ENCODE peak calls at places on chromosomes 4 and X, in ten cellular contexts. G is colonic mucosa, N is GM20000, X is nephron progenitor cell, W is stomach, B is NB4, C is RWPE1, D is GM23338, V is cardiac muscle cell, O is type B pancreatic cell. A is an unnamed sample.

GRCh38 chrX:40068048-40068447 is 29.7 kb downstream of the BCOR start:
- DNase-seq in B (peak), N (no peak), D (no peak), X (no peak), O (no peak), G (no peak), V (no peak), W (no peak), C (peak), A (peak)

GRCh38 chr4:55859711-55860110 is 6.3 kb downstream of the EXOC1 start:
- DNase-seq in C (no peak), X (no peak), W (no peak), N (no peak), O (no peak), B (no peak), D (no peak), G (no peak), V (no peak), A (no peak)

GRCh38 chr4:153433753-153434105 is 32.4 kb upstream of the TMEM131L start:
- DNase-seq in N (no peak), X (no peak), D (no peak), W (no peak), B (no peak), C (no peak), V (no peak), O (no peak), G (no peak), A (no peak)

GRCh38 chr4:47631161-47631560 is 146.1 kb downstream of the ATP10D start:
- DNase-seq in O (no peak), G (no peak), N (no peak), V (no peak), C (no peak), X (no peak), B (no peak), W (no peak), D (no peak), A (no peak)

GRCh38 chrX:103779156-103779555 is 2.5 kb downstream of the PLP1 start:
- DNase-seq in C (no peak), O (no peak), V (no peak), D (no peak), X (no peak), B (no peak), N (no peak), G (no peak), W (no peak), A (no peak)

GRCh38 chrX:143455045-143455444 is 62.2 kb downstream of the SPANXN3 start:
- DNase-seq in G (no peak), W (no peak), N (no peak), O (no peak), D (no peak), V (no peak), X (no peak), B (no peak), C (no peak), A (no peak)

GRCh38 chr4:20393486-20394100 is 141.9 kb downstream of the SLIT2 start:
- DNase-seq in B (no peak), G (no peak), V (no peak), D (no peak), O (no peak), W (no peak), N (no peak), C (no peak), X (no peak), A (no peak)

GRCh38 chrX:112341598-112341997 is 259.0 kb upstream of the TRPC5 start:
- DNase-seq in X (no peak), W (no peak), V (no peak), N (no peak), B (no peak), G (no peak), C (peak), O (no peak), D (no peak), A (peak)

GRCh38 chrX:52346462-52347165 is 22.2 kb upstream of the XAGE2 start:
- DNase-seq in N (no peak), G (no peak), D (no peak), V (no peak), X (no peak), C (peak), W (no peak), O (no peak), B (peak), A (peak)

GRCh38 chrX:15916704-15917084 is 62.1 kb upstream of the AP1S2 start:
- DNase-seq in C (no peak), D (no peak), O (no peak), G (no peak), W (no peak), N (no peak), X (no peak), B (no peak), V (no peak), A (no peak)

GRCh38 chr4:170374770-170375169 is 285.0 kb upstream of the AADAT start:
- DNase-seq in G (peak), X (peak), B (peak), O (no peak), V (peak), N (peak), D (peak), C (no peak), W (no peak), A (peak)

GRCh38 chr4:124722069-124722468 is 9.5 kb upstream of the ANKRD50 start:
- DNase-seq in D (no peak), V (no peak), O (no peak), X (no peak), G (no peak), N (no peak), B (no peak), C (no peak), W (no peak), A (peak)

GRCh38 chr4:13920111-13920875 is 292.8 kb upstream of the BOD1L1 start:
- DNase-seq in B (no peak), W (no peak), O (no peak), G (no peak), N (no peak), X (no peak), D (no peak), V (no peak), C (peak), A (peak)

GRCh38 chr4:82044141-82044993 is 329.4 kb downstream of the HNRNPD start:
- DNase-seq in O (peak), W (peak), V (peak), N (peak), B (peak), X (peak), D (peak), C (peak), G (peak), A (peak)

GRCh38 chr4:3648731-3649130 is 116.5 kb upstream of the LRPAP1 start:
- DNase-seq in C (no peak), N (no peak), G (no peak), W (no peak), X (no peak), O (no peak), V (no peak), D (no peak), B (no peak), A (no peak)

GRCh38 chrX:66045894-66046293 is 6.0 kb upstream of the VSIG4 start:
- DNase-seq in V (no peak), C (no peak), X (no peak), G (no peak), D (no peak), N (no peak), B (no peak), W (no peak), O (no peak), A (no peak)

GRCh38 chr4:20028694-20029093 is 223.0 kb upstream of the SLIT2 start:
- DNase-seq in O (no peak), X (no peak), V (no peak), W (no peak), B (no peak), C (peak), D (no peak), N (no peak), G (no peak), A (peak)

GRCh38 chr4:74087481-74087880 is 11.5 kb downstream of the CXCL2 start:
- DNase-seq in W (no peak), G (no peak), C (no peak), B (no peak), N (no peak), D (no peak), O (no peak), X (no peak), V (no peak), A (no peak)

GRCh38 chr4:156949373-156949814 is 22.2 kb downstream of the PDGFC start:
- DNase-seq in V (no peak), D (no peak), N (no peak), C (peak), W (no peak), G (no peak), O (no peak), X (no peak), B (no peak), A (peak)

GRCh38 chrX:140425712-140426395 is 79.0 kb downstream of the SOX3 start:
- DNase-seq in C (no peak), W (no peak), D (peak), G (no peak), X (no peak), O (no peak), B (no peak), N (no peak), V (no peak), A (peak)

GRCh38 chrX:112642349-112642748 is 37.4 kb downstream of the LHFPL1 start:
- DNase-seq in X (peak), B (peak), N (peak), V (peak), D (peak), G (peak), O (no peak), C (peak), W (peak), A (peak)

GRCh38 chrX:19617550-19617949 is 102.2 kb upstream of the MAP3K15 start:
- DNase-seq in G (no peak), C (no peak), O (no peak), D (no peak), W (no peak), X (no peak), V (no peak), B (no peak), N (no peak), A (no peak)

GRCh38 chrX:150690126-150690525 is 3.1 kb upstream of the MTMR1 start:
- DNase-seq in N (no peak), D (no peak), O (no peak), C (peak), X (no peak), G (no peak), B (peak), V (no peak), W (no peak), A (peak)

GRCh38 chr4:30721353-30722091 is 1.4 kb downstream of the PCDH7 start:
- DNase-seq in V (peak), W (peak), B (no peak), X (peak), D (peak), O (peak), G (peak), N (peak), C (peak), A (peak)

GRCh38 chrX:140157143-140157542 is 191.8 kb upstream of the CXorf66 start:
- DNase-seq in V (no peak), O (no peak), B (no peak), G (no peak), W (no peak), X (no peak), D (no peak), C (no peak), N (no peak), A (no peak)

GRCh38 chr4:10622728-10623127 is 61.8 kb downstream of the CLNK start:
- DNase-seq in G (no peak), N (peak), O (no peak), W (no peak), B (peak), C (no peak), X (no peak), V (no peak), D (peak), A (peak)
- TF ChIP-seq CTCF in G (no peak), N (peak), O (peak), W (no peak), B (peak), C (no peak), X (no peak), V (peak), D (peak), A (no peak)

DNA sequence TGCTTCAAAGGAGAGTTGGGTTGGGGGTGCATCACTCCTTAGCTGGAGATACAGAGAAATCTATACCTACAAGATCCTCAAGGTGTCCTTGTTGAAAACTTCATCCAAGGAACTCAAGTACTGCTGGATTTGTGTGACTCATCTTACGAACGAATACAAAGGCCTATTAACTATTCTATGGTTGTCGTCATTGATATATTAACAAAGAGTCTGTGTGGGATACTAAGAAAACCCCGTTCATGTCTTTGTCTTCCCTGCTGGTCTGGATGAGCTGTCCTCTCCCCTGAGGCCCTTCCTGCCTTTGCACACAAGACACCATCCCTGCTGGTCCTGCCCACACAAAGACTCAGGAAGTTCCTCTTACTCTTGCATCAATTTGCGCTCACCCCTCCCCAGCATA is 54.9 kb upstream of the IRF2 start:
- DNase-seq in G (no peak), X (no peak), V (no peak), C (peak), B (peak), N (no peak), O (no peak), W (no peak), D (peak), A (peak)
- TF ChIP-seq CTCF in G (no peak), X (no peak), V (no peak), C (no peak), B (no peak), N (no peak), O (no peak), W (no peak), D (no peak), A (no peak)

DNA sequence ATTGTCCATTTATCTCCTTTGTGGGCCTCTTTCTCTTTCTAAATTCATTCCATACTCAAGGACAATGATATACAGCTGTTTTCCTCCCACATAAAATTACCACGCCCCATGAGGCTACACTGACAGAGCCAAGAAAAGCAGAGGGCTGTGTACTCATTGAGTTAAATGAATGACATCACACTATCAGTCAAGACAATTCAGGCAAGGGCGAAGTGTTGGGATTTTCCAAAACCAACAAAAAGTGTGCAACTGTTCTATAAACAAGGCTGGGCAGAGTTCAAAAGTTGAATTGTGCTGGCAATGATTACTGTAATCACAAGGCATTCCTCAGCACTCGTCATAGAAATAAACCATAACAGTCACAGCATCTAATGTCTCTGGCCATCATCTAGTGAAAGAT is 799.6 kb upstream of the DIAPH2 start:
- DNase-seq in V (no peak), B (no peak), D (no peak), W (no peak), N (no peak), C (no peak), O (no peak), G (peak), X (no peak), A (peak)
- TF ChIP-seq CTCF in V (no peak), B (no peak), D (no peak), W (no peak), N (no peak), C (no peak), O (no peak), G (no peak), X (no peak), A (no peak)

GRCh38 chr4:37682701-37683401 is 3.3 kb downstream of the RELL1 start:
- DNase-seq in V (no peak), W (no peak), D (no peak), N (peak), X (no peak), O (no peak), G (no peak), C (no peak), B (peak), A (peak)
- TF ChIP-seq CTCF in V (peak), W (no peak), D (no peak), N (no peak), X (no peak), O (no peak), G (no peak), C (no peak), B (no peak), A (peak)

GRCh38 chr4:140423106-140423505 is 4.3 kb downstream of the CLGN start:
- DNase-seq in W (no peak), X (no peak), B (no peak), G (no peak), O (no peak), D (no peak), N (no peak), C (no peak), V (no peak), A (no peak)

GRCh38 chr4:140427919-140428471 is 547 bp upstream of the CLGN start:
- DNase-seq in V (no peak), G (no peak), X (no peak), W (no peak), B (peak), C (no peak), D (peak), N (no peak), O (no peak), A (peak)

GRCh38 chr4:140426610-140427103 is 791 bp downstream of the CLGN start:
- DNase-seq in D (peak), V (peak), G (no peak), N (peak), X (peak), C (no peak), W (no peak), B (peak), O (no peak), A (no peak)

DNA sequence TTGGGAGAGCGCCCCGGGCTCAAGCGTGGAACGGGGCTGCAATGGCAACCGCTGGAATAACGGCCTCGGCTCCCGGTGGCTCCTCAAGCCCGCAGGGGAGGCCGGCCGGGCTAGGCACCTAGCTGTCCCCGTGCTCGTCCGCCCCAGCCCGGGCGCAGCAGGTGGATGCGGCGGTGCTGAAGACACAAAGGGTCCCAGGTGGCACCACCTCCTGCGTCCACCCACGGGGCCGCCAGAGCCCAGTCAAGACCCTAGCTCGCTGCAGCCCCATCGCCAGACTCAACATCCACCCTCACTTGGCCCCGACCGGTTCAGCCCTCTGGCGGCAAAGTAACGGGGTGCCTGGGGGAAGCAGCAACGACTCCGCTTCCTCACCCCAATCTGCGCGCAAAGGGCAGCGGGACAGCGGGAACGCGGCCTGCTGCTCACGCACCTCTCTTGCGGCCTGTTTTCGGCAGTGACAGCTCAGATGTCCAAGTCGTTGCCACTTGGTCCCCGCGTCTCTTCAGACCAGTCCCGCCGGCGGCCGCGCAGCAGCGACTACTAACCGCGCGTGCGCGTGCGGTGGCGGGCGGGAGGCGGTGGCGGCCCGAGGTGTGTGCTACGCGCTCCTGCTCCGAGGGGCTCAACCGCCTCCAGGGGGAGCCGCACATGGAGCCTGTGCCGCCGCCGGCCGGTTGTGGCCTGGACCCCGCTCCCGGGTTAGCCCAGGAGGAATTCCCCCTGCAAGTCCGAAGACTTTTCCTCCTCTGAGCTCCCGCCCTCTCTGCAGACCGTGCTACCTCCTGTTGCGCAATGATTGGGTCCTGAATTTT is at the start of gene CLGN:
- DNase-seq in C (peak), W (peak), G (peak), O (peak), N (peak), X (peak), V (peak), B (peak), D (peak), A (peak)
- TF ChIP-seq CTCF in C (peak), W (peak), G (no peak), O (peak), N (peak), X (peak), V (peak), B (peak), D (peak), A (peak)

GRCh38 chrX:37060999-37061398 is 52.8 kb downstream of the FAM47C start:
- DNase-seq in N (peak), O (no peak), D (peak), V (peak), C (peak), G (no peak), X (peak), B (peak), W (no peak), A (peak)
- TF ChIP-seq CTCF in N (peak), O (peak), D (peak), V (peak), C (peak), G (peak), X (peak), B (peak), W (no peak), A (peak)

GRCh38 chrX:46576458-46576857 is 2.9 kb downstream of the CHST7 start:
- DNase-seq in X (no peak), O (no peak), N (no peak), V (no peak), G (no peak), D (no peak), B (no peak), W (no peak), C (no peak), A (no peak)

GRCh38 chrX:46575586-46575985 is 2.0 kb downstream of the CHST7 start:
- DNase-seq in D (no peak), G (no peak), X (no peak), B (no peak), C (no peak), O (no peak), W (no peak), V (no peak), N (no peak), A (no peak)

GRCh38 chrX:46574941-46575381 is 1.4 kb downstream of the CHST7 start:
- DNase-seq in W (peak), C (no peak), V (peak), O (no peak), B (no peak), G (no peak), D (peak), N (peak), X (peak), A (no peak)

GRCh38 chrX:46577116-46578005 is 3.8 kb downstream of the CHST7 start:
- DNase-seq in G (no peak), C (no peak), D (no peak), B (no peak), O (no peak), V (no peak), W (no peak), X (no peak), N (no peak), A (no peak)

GRCh38 chrX:46575991-46576392 is 2.4 kb downstream of the CHST7 start:
- DNase-seq in D (peak), V (no peak), G (peak), N (no peak), B (no peak), O (no peak), C (no peak), X (peak), W (no peak), A (peak)
- TF ChIP-seq CTCF in D (no peak), V (no peak), G (no peak), N (no peak), B (no peak), O (no peak), C (no peak), X (no peak), W (no peak), A (no peak)

GRCh38 chrX:43970528-43970927 is 2.7 kb downstream of the NDP start:
- DNase-seq in X (no peak), V (no peak), N (no peak), O (no peak), D (no peak), C (peak), G (no peak), W (no peak), B (peak), A (peak)
- TF ChIP-seq CTCF in X (no peak), V (no peak), N (no peak), O (no peak), D (no peak), C (no peak), G (no peak), W (no peak), B (no peak), A (no peak)

A was measured in MCF 10A.